ENCODE peak calls at places on chromosomes 6 and 20, in six cellular contexts. I is fibroblast of the conjunctiva, M is left cardiac atrium, D is NCI-H345, K is bronchial epithelial cell, J is adrenal gland. G is an unnamed sample.

GRCh38 chr6:4344317-4344899 is 209.0 kb upstream of the ECI2 start:
- DNase-seq in I (no peak), M (no peak), D (no peak), K (peak), J (no peak), G (peak)

GRCh38 chr20:6473197-6473596 is 294.3 kb upstream of the BMP2 start:
- DNase-seq in I (peak), M (no peak), D (no peak), K (peak), J (no peak), G (no peak)

GRCh38 chr6:146289816-146290588 is 253.6 kb upstream of the RAB32 start:
- DNase-seq in I (peak), M (no peak), D (no peak), K (peak), J (peak), G (no peak)

GRCh38 chr20:37728635-37728983 is 34.8 kb downstream of the CTNNBL1 start:
- DNase-seq in I (no peak), M (no peak), D (no peak), K (no peak), J (no peak), G (no peak)

GRCh38 chr6:70219943-70220613 is 82.8 kb downstream of the COL9A1 start:
- DNase-seq in I (no peak), M (no peak), D (no peak), K (no peak), J (no peak), G (no peak)

GRCh38 chr20:58889334-58890072 is 37.0 kb downstream of the GNAS start:
- DNase-seq in I (no peak), M (no peak), D (no peak), K (no peak), J (no peak), G (no peak)

GRCh38 chr20:17044920-17045319 is 181.9 kb upstream of the PCSK2 start:
- DNase-seq in I (no peak), M (no peak), D (no peak), K (no peak), J (no peak), G (no peak)

GRCh38 chr6:156231353-156231752 is 545.8 kb upstream of the ARID1B start:
- DNase-seq in I (no peak), M (no peak), D (no peak), K (no peak), J (no peak), G (no peak)

GRCh38 chr6:47336334-47336733 is 26.6 kb upstream of the TNFRSF21 start:
- DNase-seq in I (no peak), M (no peak), D (no peak), K (no peak), J (no peak), G (no peak)

GRCh38 chr20:51128198-51128597 is 105.3 kb upstream of the KCNG1 start:
- DNase-seq in I (peak), M (no peak), D (no peak), K (peak), J (no peak), G (no peak)

GRCh38 chr6:142918339-142919042 is 26.5 kb downstream of the HIVEP2 start:
- DNase-seq in I (no peak), M (no peak), D (no peak), K (no peak), J (no peak), G (no peak)

GRCh38 chr20:50506270-50506579 is 4.0 kb upstream of the PTPN1 start:
- DNase-seq in I (no peak), M (no peak), D (no peak), K (no peak), J (no peak), G (no peak)

GRCh38 chr6:49565855-49566254 is 15.4 kb downstream of the C6orf141 start:
- DNase-seq in I (no peak), M (peak), D (no peak), K (peak), J (no peak), G (no peak)

GRCh38 chr6:114075300-114075699 is 104.4 kb upstream of the HDAC2 start:
- DNase-seq in I (no peak), M (no peak), D (no peak), K (no peak), J (no peak), G (no peak)

GRCh38 chr6:153162172-153162571 is 31.1 kb upstream of the RGS17 start:
- DNase-seq in I (no peak), M (no peak), D (no peak), K (peak), J (no peak), G (no peak)

GRCh38 chr6:163877877-163878639 is 463.5 kb downstream of the QKI start:
- DNase-seq in I (no peak), M (no peak), D (no peak), K (no peak), J (no peak), G (no peak)

GRCh38 chr6:25122001-25122400 is 157.2 kb upstream of the CARMIL1 start:
- DNase-seq in I (no peak), M (peak), D (no peak), K (no peak), J (peak), G (no peak)

GRCh38 chr6:30678964-30679726 is 6.3 kb upstream of the DHX16 start:
- DNase-seq in I (peak), M (peak), D (peak), K (peak), J (peak), G (peak)

GRCh38 chr6:131989036-131989435 is 37.9 kb upstream of the CCN2 start:
- DNase-seq in I (no peak), M (no peak), D (no peak), K (no peak), J (no peak), G (no peak)

GRCh38 chr20:4593149-4593525 is 128.6 kb upstream of the PRND start:
- DNase-seq in I (no peak), M (no peak), D (no peak), K (no peak), J (no peak), G (no peak)

GRCh38 chr6:158418501-158418900 is 106.2 kb downstream of the TULP4 start:
- DNase-seq in I (no peak), M (no peak), D (no peak), K (no peak), J (no peak), G (no peak)

GRCh38 chr20:46715292-46715756 is 5.9 kb downstream of the SLC2A10 start:
- DNase-seq in I (peak), M (peak), D (no peak), K (peak), J (peak), G (no peak)

GRCh38 chr6:137387365-137387764 is 106.8 kb downstream of the OLIG3 start:
- DNase-seq in I (no peak), M (no peak), D (no peak), K (no peak), J (no peak), G (no peak)

GRCh38 chr6:156087487-156087886 is 631.8 kb upstream of the NOX3 start:
- DNase-seq in I (no peak), M (no peak), D (no peak), K (no peak), J (no peak), G (no peak)

GRCh38 chr6:146286976-146287375 is 256.7 kb upstream of the RAB32 start:
- DNase-seq in I (no peak), M (no peak), D (no peak), K (no peak), J (no peak), G (no peak)

GRCh38 chr20:37898301-37899104 is 4.4 kb upstream of the VSTM2L start:
- DNase-seq in I (no peak), M (no peak), D (no peak), K (peak), J (no peak), G (no peak)